ENCODE peak calls at places on chromosomes 3 and 15, in seven cellular contexts. F, T, K, N, O, J and Z are unnamed samples.

GRCh38 chr3:111590096-111590491 is 5.1 kb downstream of the ZBED2 start:
- DNase-seq in J (no peak), N (no peak), O (no peak), F (no peak), K (no peak), T (no peak), Z (no peak)

GRCh38 chr3:141353652-141354495 is 14.4 kb upstream of the ZBTB38 start:
- DNase-seq in F (no peak), O (no peak), J (no peak), N (no peak), T (no peak), K (no peak), Z (no peak)

GRCh38 chr3:151008699-151009098 is 36.2 kb upstream of the CLRN1 start:
- DNase-seq in T (no peak), F (no peak), K (no peak), N (no peak), O (no peak), J (no peak), Z (no peak)

GRCh38 chr3:125587039-125587664 is 8.1 kb downstream of the OSBPL11 start:
- DNase-seq in T (no peak), N (no peak), J (no peak), F (no peak), K (no peak), O (no peak), Z (no peak)

GRCh38 chr3:108136888-108137814 is 46.3 kb upstream of the CD47 start:
- DNase-seq in F (no peak), N (no peak), J (no peak), K (no peak), T (no peak), O (no peak), Z (no peak)

GRCh38 chr3:138046955-138047354 is 37.0 kb downstream of the CLDN18 start:
- DNase-seq in O (no peak), N (no peak), K (no peak), J (no peak), F (no peak), T (no peak), Z (no peak)

GRCh38 chr3:127220497-127220896 is 27.6 kb downstream of the PRR23E start:
- DNase-seq in F (no peak), O (no peak), K (no peak), J (no peak), N (no peak), T (no peak), Z (no peak)

GRCh38 chr3:47994180-47994579 is 22.0 kb downstream of the MAP4 start:
- DNase-seq in T (no peak), O (no peak), J (no peak), K (no peak), F (no peak), N (no peak), Z (no peak)

GRCh38 chr3:96354742-96355141 is 459.7 kb upstream of the EPHA6 start:
- DNase-seq in O (no peak), F (no peak), K (no peak), N (no peak), J (no peak), T (no peak), Z (no peak)

GRCh38 chr3:146650691-146651090 is 45.5 kb upstream of the PLSCR5 start:
- DNase-seq in N (no peak), K (no peak), O (no peak), F (no peak), J (no peak), T (no peak), Z (no peak)

GRCh38 chr15:97995881-97996603 is 35.5 kb downstream of the ARRDC4 start:
- DNase-seq in F (no peak), T (no peak), K (no peak), J (no peak), N (no peak), O (no peak), Z (no peak)

GRCh38 chr15:67803299-67803698 is 22.0 kb upstream of the SKOR1 start:
- DNase-seq in F (no peak), J (no peak), N (no peak), K (no peak), O (no peak), T (no peak), Z (no peak)

GRCh38 chr3:105883798-105884377 is 15.1 kb upstream of the CBLB start:
- DNase-seq in T (no peak), N (no peak), J (no peak), K (no peak), O (no peak), F (no peak), Z (no peak)

GRCh38 chr3:36244728-36245127 is 135.6 kb upstream of the STAC start:
- DNase-seq in K (no peak), F (no peak), N (no peak), T (no peak), J (no peak), O (no peak), Z (no peak)

GRCh38 chr3:141653872-141654271 is 84.2 kb upstream of the RNF7 start:
- DNase-seq in O (no peak), K (no peak), J (no peak), N (no peak), T (no peak), F (no peak), Z (no peak)

GRCh38 chr3:30518201-30518864 is 88.1 kb upstream of the TGFBR2 start:
- DNase-seq in O (no peak), T (no peak), J (peak; percentile 22), F (no peak), N (no peak), K (no peak), Z (no peak)

GRCh38 chr3:16151109-16151508 is 23.4 kb upstream of the GALNT15 start:
- DNase-seq in N (peak; percentile 60), F (no peak), O (no peak), J (peak; percentile 79), K (no peak), T (peak; percentile 94), Z (no peak)

GRCh38 chr15:36130641-36131310 is 448.6 kb upstream of the CDIN1 start:
- DNase-seq in O (no peak), N (no peak), T (no peak), F (no peak), J (no peak), K (no peak), Z (no peak)

GRCh38 chr3:62318752-62319569 is 54.4 kb downstream of the FEZF2 start:
- DNase-seq in N (peak; percentile 84), O (peak; percentile 85), T (peak; percentile 96), K (peak; percentile 44), F (peak; percentile 48), J (peak; percentile 81), Z (no peak)

GRCh38 chr15:34616613-34617012 is 33.2 kb upstream of the GOLGA8B start:
- DNase-seq in K (no peak), J (no peak), O (no peak), F (no peak), T (no peak), N (no peak), Z (no peak)

GRCh38 chr3:167762296-167762695 is 26.8 kb downstream of the SERPINI1 start:
- DNase-seq in K (no peak), O (no peak), T (no peak), N (no peak), F (no peak), J (no peak), Z (no peak)

GRCh38 chr15:89964555-89964954 is 36.6 kb upstream of the ZNF710 start:
- DNase-seq in O (no peak), K (no peak), J (no peak), N (no peak), T (peak; percentile 6), F (no peak), Z (no peak)

GRCh38 chr3:123376451-123377172 is 72.3 kb downstream of the ADCY5 start:
- DNase-seq in T (peak; percentile 55), O (no peak), J (no peak), N (no peak), F (no peak), K (no peak), Z (no peak)